ENCODE peak calls at places on chromosomes 16 and 17, in eight cellular contexts. E is HepG2, N is cardiac fibroblast, T is A549, C is prostate gland, M is choroid plexus epithelial cell, Y is mucosa of descending colon, F is Calu3. H is an unnamed sample.

GRCh38 chr17:43881176-43881575 is 26.2 kb downstream of the MPP2 start:
- DNase-seq in E (no peak), N (no peak), T (no peak), C (no peak), M (no peak), Y (no peak), F (no peak), H (no peak)

GRCh38 chr17:338442-339192 is 14.0 kb downstream of the RPH3AL start:
- DNase-seq in E (peak; percentile 81), N (no peak), T (no peak), C (no peak), M (no peak), Y (peak; percentile 64), F (no peak), H (no peak)

GRCh38 chr17:69870091-69870530 is 204.9 kb upstream of the KCNJ16 start:
- DNase-seq in E (no peak), N (no peak), T (no peak), C (no peak), M (peak; percentile 44), Y (no peak), F (no peak), H (no peak)

GRCh38 chr16:86496929-86497381 is 13.4 kb upstream of the FOXF1 start:
- DNase-seq in E (no peak), N (no peak), T (no peak), C (no peak), M (no peak), Y (no peak), F (no peak), H (no peak)

GRCh38 chr17:55845385-55845784 is 94.5 kb downstream of the PCTP start:
- DNase-seq in E (no peak), N (peak; percentile 40), T (peak; percentile 26), C (peak; percentile 20), M (peak; percentile 47), Y (peak; percentile 53), F (no peak), H (peak; percentile 65)

GRCh38 chr17:64216030-64216384 is 47.1 kb downstream of the TEX2 start:
- DNase-seq in E (no peak), N (peak; percentile 75), T (no peak), C (no peak), M (peak; percentile 43), Y (no peak), F (no peak), H (no peak)

GRCh38 chr17:80389011-80389995 is 25.7 kb upstream of the ENDOV start:
- DNase-seq in E (no peak), N (no peak), T (no peak), C (no peak), M (peak; percentile 48), Y (no peak), F (no peak), H (no peak)

GRCh38 chr17:59406808-59407381 is 75.4 kb downstream of the YPEL2 start:
- DNase-seq in E (peak; percentile 20), N (peak; percentile 74), T (no peak), C (no peak), M (peak; percentile 83), Y (no peak), F (peak; percentile 4), H (no peak)

GRCh38 chr17:64781013-64781392 is 118.9 kb upstream of the SMURF2 start:
- DNase-seq in E (no peak), N (no peak), T (no peak), C (no peak), M (no peak), Y (peak; percentile 68), F (no peak), H (peak; percentile 46)

GRCh38 chr17:30961213-30962188 is 9.3 kb upstream of the RNF135 start:
- DNase-seq in E (no peak), N (no peak), T (no peak), C (no peak), M (no peak), Y (no peak), F (no peak), H (peak; percentile 54)

GRCh38 chr16:5041604-5042133 is 7.9 kb upstream of the NAGPA start:
- DNase-seq in E (no peak), N (no peak), T (no peak), C (no peak), M (peak; percentile 43), Y (no peak), F (no peak), H (peak; percentile 68)

GRCh38 chr17:54901230-54901847 is 687 bp downstream of the TOM1L1 start:
- DNase-seq in E (peak; percentile 16), N (peak; percentile 48), T (peak; percentile 57), C (no peak), M (no peak), Y (no peak), F (peak; percentile 2), H (no peak)

GRCh38 chr16:70746708-70747424 is 54.1 kb downstream of the VAC14 start:
- DNase-seq in E (peak; percentile 99), N (peak; percentile 91), T (peak; percentile 91), C (peak; percentile 91), M (peak; percentile 83), Y (peak; percentile 90), F (peak; percentile 94), H (no peak)

GRCh38 chr17:1783834-1784611 is 22.2 kb downstream of the SERPINF1 start:
- DNase-seq in E (peak; percentile 67), N (peak; percentile 97), T (peak; percentile 77), C (peak; percentile 68), M (peak; percentile 83), Y (peak; percentile 68), F (no peak), H (peak; percentile 62)

GRCh38 chr16:4882633-4883285 is 35.5 kb downstream of the UBN1 start:
- DNase-seq in E (no peak), N (peak; percentile 43), T (no peak), C (peak; percentile 67), M (peak; percentile 85), Y (no peak), F (peak; percentile 91), H (no peak)

GRCh38 chr16:84829168-84829965 is 9.6 kb downstream of the CRISPLD2 start:
- DNase-seq in E (no peak), N (peak; percentile 92), T (no peak), C (no peak), M (peak; percentile 88), Y (no peak), F (no peak), H (no peak)

GRCh38 chr17:10631048-10631700 is 25.9 kb downstream of the MYH3 start:
- DNase-seq in E (no peak), N (peak; percentile 43), T (peak; percentile 43), C (no peak), M (peak; percentile 56), Y (no peak), F (peak; percentile 47), H (peak; percentile 66)

GRCh38 chr16:27181020-27181419 is 22.3 kb upstream of the KDM8 start:
- DNase-seq in E (no peak), N (no peak), T (no peak), C (no peak), M (no peak), Y (no peak), F (peak; percentile 14), H (no peak)
- TF ChIP-seq CTCF in E (peak; percentile 47), N (no peak), T (no peak), C (no peak), M (peak; percentile 19), Y (no peak), F (no peak), H (no peak)

DNA sequence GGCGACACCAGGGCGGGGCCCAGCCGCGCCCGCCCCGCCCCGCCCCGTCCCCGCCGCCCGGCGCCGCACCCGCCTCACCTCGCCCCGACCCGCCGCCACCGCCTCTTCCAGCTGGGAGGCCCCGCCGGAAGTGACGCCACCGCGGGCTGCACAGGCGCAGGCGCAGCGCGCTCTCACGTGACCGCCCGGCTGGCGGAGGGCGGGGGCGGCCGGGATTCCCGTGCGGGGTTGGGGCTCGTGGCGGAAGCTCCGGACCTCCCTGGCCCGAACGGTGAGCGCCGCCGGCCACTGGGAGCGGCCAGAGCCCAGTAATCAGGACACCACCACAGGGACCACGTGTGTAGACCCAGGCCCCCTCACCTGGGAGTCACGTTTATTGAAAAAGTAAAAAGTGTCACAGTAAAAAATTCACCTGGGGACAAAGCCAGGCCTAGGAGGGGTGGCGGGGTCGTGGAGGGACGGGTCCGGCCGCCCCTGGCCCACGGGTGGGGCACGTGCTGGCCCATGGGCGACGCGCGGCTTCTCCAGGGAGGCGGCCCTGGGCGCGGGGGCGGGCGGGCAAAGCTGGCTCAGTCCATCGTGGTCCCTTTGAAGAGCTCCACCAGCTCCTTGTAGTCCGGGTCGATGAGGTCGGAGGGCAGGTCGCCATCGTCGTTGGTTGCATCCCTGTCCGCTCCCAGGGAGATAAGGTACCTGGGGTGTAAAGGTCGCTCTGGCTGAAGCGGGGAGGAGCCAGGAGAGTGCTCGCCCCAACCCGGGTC is at the start of gene MCRIP1:
- DNase-seq in E (peak; percentile 91), N (peak; percentile 95), T (peak; percentile 96), C (peak; percentile 94), M (peak; percentile 92), Y (peak; percentile 98), F (peak; percentile 98), H (peak; percentile 99)
- TF ChIP-seq CTCF in E (peak; percentile 1), N (no peak), T (no peak), C (peak; percentile 16), M (no peak), Y (no peak), F (no peak), H (no peak)

GRCh38 chr16:67767953-67768352 is 38.4 kb downstream of the RANBP10 start:
- DNase-seq in E (no peak), N (peak; percentile 69), T (no peak), C (no peak), M (peak; percentile 79), Y (no peak), F (no peak), H (no peak)
- TF ChIP-seq CTCF in E (no peak), N (no peak), T (no peak), C (no peak), M (no peak), Y (no peak), F (no peak), H (no peak)

DNA sequence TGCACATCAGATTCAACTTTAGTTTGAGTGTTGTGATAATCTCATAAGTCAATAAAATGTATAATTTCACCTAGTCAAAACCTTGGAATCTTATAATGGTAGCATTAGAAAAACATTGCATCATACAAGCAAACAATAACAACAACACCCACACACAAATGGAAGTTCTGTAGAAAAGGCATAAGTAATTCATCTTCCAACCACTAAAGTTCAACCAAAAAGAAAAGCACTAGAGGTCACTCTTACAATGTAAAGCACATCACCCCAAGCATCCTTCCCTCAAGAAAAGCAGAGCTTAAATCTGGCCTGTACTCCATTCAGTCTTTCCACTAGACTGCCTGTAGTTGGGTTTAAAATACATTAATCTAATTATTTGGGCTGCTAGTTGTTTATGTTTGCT is 1.8 kb downstream of the CNTNAP4 start:
- DNase-seq in E (peak; percentile 13), N (peak; percentile 77), T (no peak), C (no peak), M (peak; percentile 3), Y (no peak), F (no peak), H (no peak)
- TF ChIP-seq CTCF in E (peak; percentile 59), N (peak; percentile 33), T (peak; percentile 20), C (no peak), M (no peak), Y (no peak), F (no peak), H (no peak)

GRCh38 chr17:29143894-29144293 is 36.3 kb downstream of the MYO18A start:
- DNase-seq in E (peak; percentile 69), N (peak; percentile 26), T (peak; percentile 74), C (no peak), M (no peak), Y (no peak), F (no peak), H (no peak)
- TF ChIP-seq CTCF in E (peak; percentile 80), N (peak; percentile 45), T (peak; percentile 34), C (no peak), M (peak; percentile 67), Y (no peak), F (peak; percentile 53), H (peak; percentile 35)